ENCODE peak calls at places on chromosomes 16 and 17, in four cellular contexts. J, K, O and C are unnamed samples.

GRCh38 chr16:2952679-2953078 is 11.4 kb upstream of the KREMEN2 start:
- DNase-seq in K (no peak), J (no peak), O (no peak), C (no peak)

GRCh38 chr16:17784073-17784472 is 313.3 kb upstream of the XYLT1 start:
- DNase-seq in J (peak), O (peak), K (no peak), C (no peak)

GRCh38 chr17:10171581-10171981 is 26.8 kb downstream of the GAS7 start:
- DNase-seq in J (no peak), O (no peak), K (no peak), C (no peak)

GRCh38 chr17:43528319-43528987 is 17.7 kb downstream of the ETV4 start:
- DNase-seq in J (peak), K (no peak), O (no peak), C (no peak)

GRCh38 chr16:15435216-15435864 is 952 bp downstream of the BMERB1 start:
- DNase-seq in O (no peak), J (no peak), K (no peak), C (peak)

GRCh38 chr17:1108810-1109605 is 70.8 kb downstream of the ABR start:
- DNase-seq in K (peak), O (peak), J (no peak), C (peak)

GRCh38 chr17:28199728-28200127 is 119.3 kb upstream of the TMEM97 start:
- DNase-seq in K (no peak), O (no peak), J (no peak), C (no peak)

GRCh38 chr16:79360267-79360666 is 240.3 kb downstream of the MAF start:
- DNase-seq in O (no peak), J (no peak), K (peak), C (no peak)

GRCh38 chr17:46035112-46035818 is 36.2 kb downstream of the STH start:
- DNase-seq in O (no peak), K (no peak), J (no peak), C (no peak)

GRCh38 chr17:30344283-30345088 is 10.6 kb upstream of the TMIGD1 start:
- DNase-seq in O (peak), J (peak), K (peak), C (peak)

GRCh38 chr17:61307905-61308886 is 91.4 kb upstream of the TBX2 start:
- DNase-seq in J (no peak), K (no peak), O (peak), C (no peak)

GRCh38 chr16:84369105-84369504 is 767 bp downstream of the ATP2C2 start:
- DNase-seq in K (no peak), J (no peak), O (no peak), C (no peak)

GRCh38 chr16:84374160-84374489 is 5.8 kb downstream of the ATP2C2 start:
- DNase-seq in J (no peak), O (no peak), K (no peak), C (no peak)

GRCh38 chr16:84369938-84370627 is 1.7 kb downstream of the ATP2C2 start:
- DNase-seq in J (no peak), O (no peak), K (no peak), C (no peak)

GRCh38 chr16:84370723-84371552 is 2.6 kb downstream of the ATP2C2 start:
- DNase-seq in J (no peak), K (no peak), O (no peak), C (no peak)

DNA sequence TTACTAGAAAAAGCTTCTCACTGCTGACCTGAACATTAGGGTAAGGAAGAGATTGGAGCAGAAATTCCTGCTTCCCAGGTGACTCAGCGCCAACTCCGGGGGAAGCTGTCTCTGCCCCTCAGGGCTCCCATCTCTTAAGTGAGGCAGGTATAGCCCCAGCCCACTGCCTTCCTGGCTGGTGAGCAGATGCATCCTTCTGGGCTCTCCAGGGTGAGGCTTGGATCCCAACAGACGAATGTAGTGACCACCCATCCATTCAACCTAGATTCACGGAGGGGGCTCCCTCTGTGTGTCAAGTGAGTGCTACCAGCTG is 3.2 kb downstream of the ATP2C2 start:
- DNase-seq in K (no peak), O (no peak), J (no peak), C (no peak)
- TF ChIP-seq EP300 in K (no peak), O (no peak), J (no peak), C (no peak)

DNA sequence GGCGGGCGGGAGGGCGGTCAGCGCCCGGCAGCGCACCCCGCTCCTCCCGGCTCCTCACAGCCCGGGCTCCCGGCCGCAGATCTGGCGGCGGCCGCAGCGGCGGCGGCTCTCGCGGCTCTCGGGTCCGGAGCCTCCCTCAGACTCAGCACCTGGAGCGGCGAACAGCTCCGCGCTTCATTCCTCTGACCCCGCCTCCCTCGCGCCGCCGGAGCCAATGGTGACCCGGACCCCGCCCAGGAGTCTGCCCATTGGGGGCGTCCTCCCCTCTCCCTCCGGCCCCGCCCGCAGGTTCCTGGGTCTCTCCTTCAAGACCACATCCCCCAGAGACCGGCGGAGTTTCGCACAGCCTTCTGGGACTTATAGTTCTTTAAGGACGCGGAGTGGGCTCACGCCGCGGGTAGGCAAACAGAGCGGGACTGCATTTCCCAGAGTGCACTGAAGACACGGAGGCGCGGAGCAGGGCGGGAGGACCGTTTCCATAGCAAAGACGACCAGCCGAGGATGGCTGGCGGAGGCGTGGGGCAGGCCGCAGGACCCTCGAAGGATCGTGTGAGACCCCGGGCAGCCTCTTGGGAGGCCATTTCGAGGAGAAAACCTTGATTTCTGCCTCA is at the start of gene SMPD3:
- DNase-seq in O (peak), J (peak), K (peak), C (peak)
- TF ChIP-seq EP300 in O (no peak), J (no peak), K (no peak), C (no peak)

DNA sequence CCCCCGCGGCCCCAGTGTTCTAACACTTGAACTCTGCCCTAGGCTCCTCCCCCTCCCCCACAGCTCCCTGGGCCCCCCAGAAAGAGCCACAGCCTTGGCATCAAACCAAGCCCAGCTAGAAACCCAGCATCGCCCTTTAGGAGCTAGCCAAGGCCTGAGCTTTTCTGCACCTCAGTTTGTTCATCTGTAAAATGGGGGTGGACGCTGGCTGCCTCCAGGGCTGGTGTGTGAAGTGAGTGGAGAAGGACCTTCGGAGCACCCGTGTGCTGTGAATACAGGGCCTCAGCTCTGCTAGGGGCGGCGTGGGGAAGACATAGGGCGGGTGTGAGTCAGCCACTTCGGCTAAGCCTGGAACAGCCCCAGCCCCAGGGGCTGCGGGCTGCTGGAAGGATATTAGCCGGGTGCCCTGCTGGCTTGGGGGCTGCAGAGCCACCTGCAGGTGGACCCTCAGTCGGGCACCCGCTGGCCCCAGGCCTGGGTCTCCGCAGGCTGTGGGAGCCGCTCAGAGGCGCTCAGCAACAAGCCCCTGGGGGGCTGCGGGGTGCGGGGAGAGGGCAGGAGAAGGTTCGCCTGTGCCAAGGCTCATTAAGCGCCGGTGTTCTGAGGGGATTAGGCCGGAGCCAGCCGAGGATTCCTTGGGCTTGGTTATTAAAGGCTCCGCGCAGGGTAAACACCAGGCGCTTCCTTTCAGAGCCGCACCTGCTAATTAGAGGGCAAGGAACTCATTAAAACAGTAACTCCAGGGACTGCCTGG is 217.0 kb upstream of the CIBAR2 start:
- DNase-seq in J (peak), O (no peak), K (peak), C (peak)
- TF ChIP-seq EP300 in J (no peak), O (no peak), K (no peak), C (no peak)

DNA sequence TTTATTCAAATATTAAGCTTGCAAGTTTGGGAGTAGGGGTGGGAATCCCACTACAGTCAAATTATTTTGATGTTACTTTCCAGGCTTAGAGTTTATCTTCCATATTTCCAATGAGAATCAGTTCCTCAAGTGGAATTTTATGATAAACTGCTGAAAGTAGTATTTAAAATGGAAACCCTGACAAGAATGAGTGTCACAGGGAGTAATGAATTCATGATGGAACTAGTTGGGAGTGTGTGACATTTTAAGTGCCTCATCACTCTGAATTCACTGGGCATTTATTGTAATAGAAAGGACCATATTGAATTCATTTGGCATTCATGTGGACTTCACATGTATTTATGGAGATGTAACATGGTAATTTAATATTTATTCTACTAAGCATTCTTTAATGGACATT is 320.9 kb downstream of the CDH13 start:
- DNase-seq in J (no peak), K (no peak), O (no peak), C (no peak)
- TF ChIP-seq EP300 in J (no peak), K (no peak), O (no peak), C (no peak)

GRCh38 chr17:7404737-7405412 is 978 bp upstream of the TMEM256 start:
- DNase-seq in K (peak), O (no peak), J (peak), C (peak)

GRCh38 chr17:7405413-7405881 is 1.6 kb upstream of the TMEM256 start:
- DNase-seq in K (no peak), J (peak), O (no peak), C (peak)

GRCh38 chr17:7405882-7406825 is 1.5 kb upstream of the NLGN2 start:
- DNase-seq in J (no peak), K (no peak), O (no peak), C (no peak)

GRCh38 chr17:7403043-7403901 is 625 bp downstream of the TMEM256 start:
- DNase-seq in K (peak), O (peak), J (peak), C (peak)

DNA sequence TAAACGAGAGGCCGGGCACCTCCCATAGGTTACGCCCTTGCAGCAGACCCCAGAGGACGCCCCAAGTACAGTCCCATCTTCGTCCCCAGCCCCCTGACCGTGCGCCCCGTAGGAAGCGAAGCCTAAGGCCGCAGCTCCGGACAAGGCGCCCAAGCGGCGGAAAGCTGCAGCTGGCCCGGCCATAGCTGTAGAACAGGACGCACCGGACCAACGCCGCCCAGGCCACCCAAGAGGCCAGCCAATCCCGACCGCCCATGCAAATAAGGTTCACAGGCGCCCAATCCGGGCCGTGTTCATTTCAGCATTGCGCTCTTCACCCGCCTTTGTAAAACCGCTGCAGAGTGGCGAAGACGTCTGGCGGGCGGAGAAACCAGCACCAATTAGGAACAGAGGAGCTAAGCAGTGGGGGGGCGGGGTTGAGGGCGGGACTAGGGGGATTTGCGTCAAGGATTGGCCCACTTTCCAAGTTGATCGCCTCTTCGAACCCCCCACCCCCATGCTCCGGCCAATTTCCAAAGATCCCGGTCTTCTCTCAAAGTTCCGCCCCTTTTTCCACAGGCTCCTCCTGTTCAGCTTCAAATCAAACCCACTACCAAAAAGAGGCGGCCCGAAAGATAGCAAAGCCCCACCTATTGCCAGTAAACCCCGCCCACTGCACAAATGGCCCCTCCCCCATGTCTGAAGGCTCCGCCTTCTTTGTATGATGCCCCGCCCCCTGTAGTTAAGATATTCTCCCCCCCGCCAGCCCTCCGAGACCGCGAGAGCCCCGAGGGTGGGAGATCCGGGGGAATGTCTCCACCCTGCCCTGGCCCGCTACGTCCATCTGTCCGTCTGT is at the start of gene TMEM256:
- DNase-seq in K (peak), J (peak), O (peak), C (peak)
- TF ChIP-seq EP300 in K (no peak), J (no peak), O (no peak), C (peak)

GRCh38 chr17:48074322-48075054 is 26.3 kb downstream of the NFE2L1 start:
- DNase-seq in K (peak), O (peak), J (peak), C (peak)
- TF ChIP-seq EP300 in K (no peak), O (no peak), J (no peak), C (no peak)

GRCh38 chr16:30566531-30566930 is 5.0 kb downstream of the ZNF688 start:
- DNase-seq in J (no peak), K (no peak), O (no peak), C (no peak)

GRCh38 chr16:30565984-30566383 is 5.5 kb downstream of the ZNF688 start:
- DNase-seq in J (no peak), O (no peak), K (no peak), C (no peak)

GRCh38 chr16:30569746-30570325 is 1.7 kb downstream of the ZNF688 start:
- DNase-seq in J (no peak), O (no peak), K (no peak), C (no peak)

GRCh38 chr16:30567160-30567990 is 4.1 kb downstream of the ZNF688 start:
- DNase-seq in O (peak), K (no peak), J (no peak), C (no peak)

GRCh38 chr16:30567991-30568638 is 3.4 kb downstream of the ZNF688 start:
- DNase-seq in J (no peak), O (peak), K (no peak), C (no peak)
- TF ChIP-seq EP300 in J (no peak), O (peak), K (no peak), C (no peak)

GRCh38 chr16:84110527-84110926 is 6.2 kb downstream of the MBTPS1 start:
- DNase-seq in J (no peak), O (no peak), K (no peak), C (no peak)

GRCh38 chr16:84109598-84110325 is 7.0 kb downstream of the MBTPS1 start:
- DNase-seq in K (no peak), J (no peak), O (no peak), C (no peak)

GRCh38 chr16:84105286-84105815 is 11.4 kb downstream of the MBTPS1 start:
- DNase-seq in J (no peak), K (no peak), O (no peak), C (no peak)

GRCh38 chr16:84105948-84106740 is 10.6 kb downstream of the MBTPS1 start:
- DNase-seq in J (no peak), O (no peak), K (no peak), C (no peak)

DNA sequence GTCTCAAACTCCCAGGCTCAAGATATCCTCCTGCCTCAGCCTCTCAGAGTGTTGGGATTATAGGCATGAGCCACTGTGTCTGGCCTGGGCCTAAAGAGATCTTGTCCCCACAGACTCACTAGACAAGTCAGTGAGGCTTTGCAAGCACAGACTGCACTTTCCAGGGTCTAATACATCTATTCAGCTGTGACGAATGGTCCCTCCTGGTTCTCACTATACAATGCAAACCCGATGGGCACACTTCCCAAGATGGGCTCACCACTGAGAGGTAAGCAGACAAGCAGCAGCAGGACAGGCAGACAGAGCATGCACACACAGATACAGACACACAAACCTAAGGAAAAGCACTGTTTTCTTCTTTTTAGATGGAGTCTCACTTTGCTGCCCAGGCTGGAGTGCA is 8.8 kb downstream of the MBTPS1 start:
- DNase-seq in J (no peak), O (no peak), K (no peak), C (no peak)
- TF ChIP-seq EP300 in J (no peak), O (no peak), K (no peak), C (no peak)

DNA sequence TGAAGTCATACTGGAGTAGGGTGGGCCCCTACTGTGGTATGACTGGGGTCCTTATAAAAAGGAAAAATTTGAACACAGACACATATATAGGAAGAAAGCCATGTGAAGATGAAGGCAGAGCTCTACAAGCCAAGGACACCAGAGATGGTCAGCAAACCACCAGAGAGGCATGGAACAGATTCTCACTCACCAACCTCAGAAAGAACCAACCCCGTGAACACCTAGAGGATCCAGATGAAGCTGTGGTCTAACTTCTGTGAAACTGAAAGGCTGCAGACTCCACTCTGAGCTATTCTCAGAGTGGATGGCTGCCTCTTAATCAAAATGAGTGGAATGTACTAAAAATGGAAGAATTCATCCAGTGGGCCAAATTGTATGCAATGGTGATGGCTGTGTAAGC is 149.6 kb downstream of the ABCA8 start:
- DNase-seq in K (no peak), O (no peak), J (no peak), C (no peak)
- TF ChIP-seq EP300 in K (no peak), O (no peak), J (no peak), C (no peak)

DNA sequence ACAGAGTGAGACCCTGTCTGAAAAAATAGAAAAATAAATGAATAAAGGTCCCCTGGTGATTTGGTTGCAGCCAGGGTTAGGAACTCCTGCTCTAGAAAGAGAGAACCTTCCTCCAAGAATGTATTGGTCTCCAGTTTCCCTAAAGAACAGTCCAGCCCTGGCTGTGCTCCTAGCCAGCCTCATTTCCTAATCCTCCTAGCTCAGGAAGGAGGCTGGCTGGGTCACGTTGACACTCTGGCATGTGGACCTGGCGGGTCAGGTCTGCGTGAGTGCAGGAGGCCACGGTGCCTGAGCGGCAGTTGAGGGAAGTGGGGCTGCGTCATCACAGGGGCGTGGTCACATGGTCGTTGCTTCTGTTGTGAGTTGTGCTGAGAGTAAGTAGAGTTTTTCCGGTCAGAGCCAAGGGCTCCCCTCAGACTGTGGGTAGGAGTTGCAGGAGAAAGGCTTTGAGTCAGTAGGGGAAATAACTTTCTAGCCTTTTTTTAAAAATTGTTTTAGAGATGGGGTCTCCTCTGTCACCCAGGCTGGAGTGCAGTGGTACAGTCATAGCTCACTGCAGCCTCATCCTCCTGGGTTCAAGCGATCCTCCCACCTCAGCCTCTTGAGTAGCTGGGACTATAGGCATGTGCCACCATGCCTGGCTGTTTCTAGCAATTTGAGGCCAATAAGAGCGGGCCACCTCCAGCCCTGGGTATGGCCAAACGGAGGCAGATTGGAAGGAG is 194.0 kb upstream of the CIBAR2 start:
- DNase-seq in J (peak), K (peak), O (peak), C (no peak)
- TF ChIP-seq EP300 in J (peak), K (no peak), O (no peak), C (no peak)